ENCODE peak calls at places on chromosomes 13 and 19, in seven cellular contexts. One of them, this sample, is unnamed.

GRCh38 chr19:14118165-14119051 is 846 bp upstream of the PRKACA start:
- DNase-seq in T-helper 2 cell: no peak
- DNase-seq in CD8-positive, alpha-beta memory T cell: peak; percentile 29
- DNase-seq in epithelial cell of esophagus: peak; percentile 69
- DNase-seq in T-helper 17 cell: peak; percentile 19
- DNase-seq in posterior vena cava: peak; percentile 95
- DNase-seq in effector CD8-positive, alpha-beta T cell: peak; percentile 48
- DNase-seq in this sample: no peak

GRCh38 chr13:36766295-36766694 is 52.7 kb upstream of the RFXAP start:
- DNase-seq in epithelial cell of esophagus: peak; percentile 77
- DNase-seq in T-helper 17 cell: no peak
- DNase-seq in posterior vena cava: no peak
- DNase-seq in effector CD8-positive, alpha-beta T cell: no peak
- DNase-seq in T-helper 2 cell: no peak
- DNase-seq in CD8-positive, alpha-beta memory T cell: no peak
- DNase-seq in this sample: no peak

GRCh38 chr13:110942248-110942981 is 27.5 kb upstream of the ANKRD10 start:
- DNase-seq in T-helper 17 cell: no peak
- DNase-seq in CD8-positive, alpha-beta memory T cell: no peak
- DNase-seq in T-helper 2 cell: peak; percentile 8
- DNase-seq in epithelial cell of esophagus: peak; percentile 54
- DNase-seq in posterior vena cava: no peak
- DNase-seq in effector CD8-positive, alpha-beta T cell: no peak
- DNase-seq in this sample: no peak

GRCh38 chr13:82654851-82655517 is 1227.3 kb downstream of the SLITRK1 start:
- DNase-seq in effector CD8-positive, alpha-beta T cell: no peak
- DNase-seq in epithelial cell of esophagus: peak; percentile 83
- DNase-seq in posterior vena cava: peak; percentile 93
- DNase-seq in CD8-positive, alpha-beta memory T cell: no peak
- DNase-seq in T-helper 17 cell: no peak
- DNase-seq in T-helper 2 cell: no peak
- DNase-seq in this sample: peak; percentile 33

GRCh38 chr13:73938375-73939070 is 195.7 kb downstream of the KLF12 start:
- DNase-seq in T-helper 17 cell: no peak
- DNase-seq in epithelial cell of esophagus: peak; percentile 91
- DNase-seq in posterior vena cava: no peak
- DNase-seq in effector CD8-positive, alpha-beta T cell: no peak
- DNase-seq in T-helper 2 cell: no peak
- DNase-seq in CD8-positive, alpha-beta memory T cell: no peak
- DNase-seq in this sample: no peak

GRCh38 chr19:35908010-35908441 is at the start of gene TYROBP:
- DNase-seq in T-helper 17 cell: no peak
- DNase-seq in posterior vena cava: peak; percentile 87
- DNase-seq in T-helper 2 cell: no peak
- DNase-seq in effector CD8-positive, alpha-beta T cell: no peak
- DNase-seq in CD8-positive, alpha-beta memory T cell: no peak
- DNase-seq in epithelial cell of esophagus: no peak
- DNase-seq in this sample: no peak

GRCh38 chr13:32142956-32143375 is 111.4 kb downstream of the FRY start:
- DNase-seq in epithelial cell of esophagus: no peak
- DNase-seq in T-helper 17 cell: no peak
- DNase-seq in CD8-positive, alpha-beta memory T cell: no peak
- DNase-seq in posterior vena cava: no peak
- DNase-seq in T-helper 2 cell: no peak
- DNase-seq in effector CD8-positive, alpha-beta T cell: no peak
- DNase-seq in this sample: no peak

GRCh38 chr19:51201712-51202111 is 23.2 kb upstream of the CD33 start:
- DNase-seq in T-helper 17 cell: no peak
- DNase-seq in effector CD8-positive, alpha-beta T cell: no peak
- DNase-seq in epithelial cell of esophagus: no peak
- DNase-seq in CD8-positive, alpha-beta memory T cell: no peak
- DNase-seq in T-helper 2 cell: no peak
- DNase-seq in posterior vena cava: peak; percentile 35
- DNase-seq in this sample: no peak

GRCh38 chr13:87680298-87680697 is 9.1 kb downstream of the SLITRK5 start:
- DNase-seq in epithelial cell of esophagus: peak; percentile 82
- DNase-seq in posterior vena cava: no peak
- DNase-seq in CD8-positive, alpha-beta memory T cell: no peak
- DNase-seq in T-helper 17 cell: no peak
- DNase-seq in T-helper 2 cell: no peak
- DNase-seq in effector CD8-positive, alpha-beta T cell: no peak
- DNase-seq in this sample: peak; percentile 59

GRCh38 chr19:13644648-13645047 is 119.7 kb upstream of the MRI1 start:
- DNase-seq in effector CD8-positive, alpha-beta T cell: no peak
- DNase-seq in posterior vena cava: no peak
- DNase-seq in T-helper 17 cell: no peak
- DNase-seq in epithelial cell of esophagus: no peak
- DNase-seq in CD8-positive, alpha-beta memory T cell: no peak
- DNase-seq in T-helper 2 cell: no peak
- DNase-seq in this sample: no peak

GRCh38 chr19:7149956-7150705 is 80.6 kb downstream of the ZNF557 start:
- DNase-seq in CD8-positive, alpha-beta memory T cell: no peak
- DNase-seq in T-helper 17 cell: no peak
- DNase-seq in effector CD8-positive, alpha-beta T cell: no peak
- DNase-seq in posterior vena cava: no peak
- DNase-seq in T-helper 2 cell: no peak
- DNase-seq in epithelial cell of esophagus: no peak
- DNase-seq in this sample: no peak

GRCh38 chr19:50803633-50804419 is 13.6 kb downstream of the ACP4 start:
- DNase-seq in posterior vena cava: no peak
- DNase-seq in effector CD8-positive, alpha-beta T cell: no peak
- DNase-seq in T-helper 2 cell: peak; percentile 27
- DNase-seq in T-helper 17 cell: peak; percentile 22
- DNase-seq in CD8-positive, alpha-beta memory T cell: no peak
- DNase-seq in epithelial cell of esophagus: no peak
- DNase-seq in this sample: no peak

GRCh38 chr19:12880551-12881171 is 588 bp downstream of the DNASE2 start:
- DNase-seq in epithelial cell of esophagus: no peak
- DNase-seq in effector CD8-positive, alpha-beta T cell: no peak
- DNase-seq in T-helper 2 cell: no peak
- DNase-seq in CD8-positive, alpha-beta memory T cell: no peak
- DNase-seq in T-helper 17 cell: no peak
- DNase-seq in posterior vena cava: no peak
- DNase-seq in this sample: no peak

GRCh38 chr13:49303533-49304252 is 56.0 kb downstream of the CDADC1 start:
- DNase-seq in CD8-positive, alpha-beta memory T cell: no peak
- DNase-seq in posterior vena cava: no peak
- DNase-seq in effector CD8-positive, alpha-beta T cell: no peak
- DNase-seq in epithelial cell of esophagus: no peak
- DNase-seq in T-helper 2 cell: no peak
- DNase-seq in T-helper 17 cell: no peak
- DNase-seq in this sample: no peak

GRCh38 chr13:80074811-80075210 is 266.1 kb downstream of the SPRY2 start:
- DNase-seq in CD8-positive, alpha-beta memory T cell: no peak
- DNase-seq in T-helper 2 cell: no peak
- DNase-seq in T-helper 17 cell: no peak
- DNase-seq in effector CD8-positive, alpha-beta T cell: no peak
- DNase-seq in posterior vena cava: no peak
- DNase-seq in epithelial cell of esophagus: no peak
- DNase-seq in this sample: no peak

GRCh38 chr19:405138-405965 is 3.6 kb downstream of the C2CD4C start:
- DNase-seq in T-helper 17 cell: no peak
- DNase-seq in T-helper 2 cell: no peak
- DNase-seq in effector CD8-positive, alpha-beta T cell: no peak
- DNase-seq in posterior vena cava: peak; percentile 38
- DNase-seq in epithelial cell of esophagus: no peak
- DNase-seq in CD8-positive, alpha-beta memory T cell: no peak
- DNase-seq in this sample: peak; percentile 23

GRCh38 chr13:26558912-26559485 is 1.5 kb downstream of the WASF3 start:
- DNase-seq in posterior vena cava: no peak
- DNase-seq in T-helper 17 cell: no peak
- DNase-seq in epithelial cell of esophagus: no peak
- DNase-seq in CD8-positive, alpha-beta memory T cell: no peak
- DNase-seq in effector CD8-positive, alpha-beta T cell: no peak
- DNase-seq in T-helper 2 cell: no peak
- DNase-seq in this sample: peak; percentile 55

GRCh38 chr19:45773384-45773783 is 4.3 kb upstream of the SIX5 start:
- DNase-seq in epithelial cell of esophagus: no peak
- DNase-seq in T-helper 17 cell: no peak
- DNase-seq in T-helper 2 cell: no peak
- DNase-seq in posterior vena cava: no peak
- DNase-seq in CD8-positive, alpha-beta memory T cell: no peak
- DNase-seq in effector CD8-positive, alpha-beta T cell: no peak
- DNase-seq in this sample: no peak

GRCh38 chr13:34640179-34640929 is 301.7 kb upstream of the NBEA start:
- DNase-seq in posterior vena cava: no peak
- DNase-seq in effector CD8-positive, alpha-beta T cell: no peak
- DNase-seq in epithelial cell of esophagus: no peak
- DNase-seq in CD8-positive, alpha-beta memory T cell: no peak
- DNase-seq in T-helper 2 cell: no peak
- DNase-seq in T-helper 17 cell: no peak
- DNase-seq in this sample: no peak

GRCh38 chr19:4606921-4607678 is 32.2 kb upstream of the TNFAIP8L1 start:
- DNase-seq in effector CD8-positive, alpha-beta T cell: no peak
- DNase-seq in T-helper 17 cell: no peak
- DNase-seq in T-helper 2 cell: no peak
- DNase-seq in posterior vena cava: no peak
- DNase-seq in epithelial cell of esophagus: no peak
- DNase-seq in CD8-positive, alpha-beta memory T cell: no peak
- DNase-seq in this sample: no peak

GRCh38 chr13:23392313-23392712 is 41.2 kb downstream of the SACS start:
- DNase-seq in T-helper 2 cell: no peak
- DNase-seq in CD8-positive, alpha-beta memory T cell: no peak
- DNase-seq in effector CD8-positive, alpha-beta T cell: no peak
- DNase-seq in epithelial cell of esophagus: no peak
- DNase-seq in posterior vena cava: no peak
- DNase-seq in T-helper 17 cell: no peak
- DNase-seq in this sample: no peak

GRCh38 chr19:14381689-14382474 is 638 bp downstream of the ADGRE5 start:
- DNase-seq in T-helper 17 cell: peak; percentile 55
- DNase-seq in epithelial cell of esophagus: peak; percentile 41
- DNase-seq in CD8-positive, alpha-beta memory T cell: peak; percentile 61
- DNase-seq in T-helper 2 cell: peak; percentile 41
- DNase-seq in posterior vena cava: peak; percentile 86
- DNase-seq in effector CD8-positive, alpha-beta T cell: peak; percentile 63
- DNase-seq in this sample: no peak

GRCh38 chr13:49497272-49497671 is 1.5 kb downstream of the PHF11 start:
- DNase-seq in T-helper 2 cell: no peak
- DNase-seq in CD8-positive, alpha-beta memory T cell: no peak
- DNase-seq in posterior vena cava: no peak
- DNase-seq in epithelial cell of esophagus: no peak
- DNase-seq in effector CD8-positive, alpha-beta T cell: no peak
- DNase-seq in T-helper 17 cell: no peak
- DNase-seq in this sample: no peak

GRCh38 chr13:37505531-37505930 is 93.0 kb downstream of the POSTN start:
- DNase-seq in T-helper 17 cell: no peak
- DNase-seq in T-helper 2 cell: no peak
- DNase-seq in CD8-positive, alpha-beta memory T cell: no peak
- DNase-seq in epithelial cell of esophagus: no peak
- DNase-seq in effector CD8-positive, alpha-beta T cell: no peak
- DNase-seq in posterior vena cava: no peak
- DNase-seq in this sample: no peak

GRCh38 chr19:18102916-18103542 is 5.5 kb downstream of the MAST3 start:
- DNase-seq in T-helper 2 cell: no peak
- DNase-seq in CD8-positive, alpha-beta memory T cell: no peak
- DNase-seq in T-helper 17 cell: no peak
- DNase-seq in epithelial cell of esophagus: no peak
- DNase-seq in posterior vena cava: no peak
- DNase-seq in effector CD8-positive, alpha-beta T cell: no peak
- DNase-seq in this sample: no peak

GRCh38 chr13:92136449-92137180 is 738.2 kb downstream of the GPC5 start:
- DNase-seq in CD8-positive, alpha-beta memory T cell: no peak
- DNase-seq in T-helper 17 cell: no peak
- DNase-seq in effector CD8-positive, alpha-beta T cell: no peak
- DNase-seq in epithelial cell of esophagus: no peak
- DNase-seq in posterior vena cava: no peak
- DNase-seq in T-helper 2 cell: no peak
- DNase-seq in this sample: no peak

GRCh38 chr19:45187421-45188100 is 9.0 kb downstream of the BLOC1S3 start:
- DNase-seq in posterior vena cava: no peak
- DNase-seq in effector CD8-positive, alpha-beta T cell: no peak
- DNase-seq in epithelial cell of esophagus: peak; percentile 35
- DNase-seq in T-helper 17 cell: no peak
- DNase-seq in T-helper 2 cell: no peak
- DNase-seq in CD8-positive, alpha-beta memory T cell: no peak
- DNase-seq in this sample: no peak

GRCh38 chr13:57716295-57716694 is 84.8 kb downstream of the PCDH17 start:
- DNase-seq in CD8-positive, alpha-beta memory T cell: no peak
- DNase-seq in posterior vena cava: no peak
- DNase-seq in effector CD8-positive, alpha-beta T cell: no peak
- DNase-seq in epithelial cell of esophagus: peak; percentile 18
- DNase-seq in T-helper 17 cell: no peak
- DNase-seq in T-helper 2 cell: no peak
- DNase-seq in this sample: no peak